ENCODE peak calls at places on chromosomes 13 and 19, in four cellular contexts. Y, O, J and F are unnamed samples.

GRCh38 chr19:54420383-54421168 is 5.3 kb downstream of the TTYH1 start:
- DNase-seq in Y (no peak), O (no peak), J (peak; percentile 77), F (peak; percentile 99)

GRCh38 chr13:35855531-35856019 is 275.6 kb downstream of the DCLK1 start:
- DNase-seq in Y (peak; percentile 79), O (peak; percentile 2), J (no peak), F (peak; percentile 35)

GRCh38 chr19:28793391-28794168 is 419.4 kb downstream of the UQCRFS1 start:
- DNase-seq in Y (no peak), O (no peak), J (no peak), F (no peak)

GRCh38 chr13:50323440-50324070 is 308.3 kb downstream of the KCNRG start:
- DNase-seq in Y (peak; percentile 88), O (no peak), J (no peak), F (no peak)

GRCh38 chr13:73596382-73596781 is 537.6 kb downstream of the KLF5 start:
- DNase-seq in Y (no peak), O (no peak), J (no peak), F (no peak)

GRCh38 chr13:27923794-27924528 is 4.2 kb downstream of the PDX1 start:
- DNase-seq in Y (no peak), O (no peak), J (no peak), F (no peak)

GRCh38 chr13:96822900-96823299 is 171.4 kb downstream of the OXGR1 start:
- DNase-seq in Y (peak; percentile 33), O (peak; percentile 80), J (no peak), F (no peak)

GRCh38 chr19:13149628-13150186 is 468 bp downstream of the STX10 start:
- DNase-seq in Y (no peak), O (peak; percentile 85), J (no peak), F (no peak)

GRCh38 chr13:39266426-39266825 is 228.2 kb downstream of the NHLRC3 start:
- DNase-seq in Y (no peak), O (no peak), J (no peak), F (no peak)

GRCh38 chr13:79119578-79120107 is 286.4 kb downstream of the RBM26 start:
- DNase-seq in Y (no peak), O (no peak), J (no peak), F (no peak)

GRCh38 chr19:57642396-57643046 is 9.6 kb downstream of the ZNF211 start:
- DNase-seq in Y (no peak), O (no peak), J (no peak), F (no peak)

GRCh38 chr19:33177417-33177976 is 16.6 kb upstream of the LRP3 start:
- DNase-seq in Y (no peak), O (peak; percentile 76), J (no peak), F (peak; percentile 81)

GRCh38 chr13:112752211-112752610 is 62.4 kb downstream of the ATP11A start:
- DNase-seq in Y (no peak), O (no peak), J (no peak), F (no peak)

GRCh38 chr13:73198888-73199497 is 140.2 kb downstream of the KLF5 start:
- DNase-seq in Y (no peak), O (no peak), J (no peak), F (no peak)

GRCh38 chr13:43126420-43126819 is 103.0 kb downstream of the DNAJC15 start:
- DNase-seq in Y (no peak), O (no peak), J (no peak), F (no peak)

GRCh38 chr13:21203132-21203531 is 26.7 kb downstream of the MRPL57 start:
- DNase-seq in Y (no peak), O (peak; percentile 21), J (no peak), F (no peak)

GRCh38 chr13:89066868-89067466 is 1395.8 kb downstream of the SLITRK5 start:
- DNase-seq in Y (peak; percentile 56), O (no peak), J (no peak), F (no peak)

GRCh38 chr19:14434543-14435319 is 1.6 kb downstream of the PKN1 start:
- DNase-seq in Y (peak; percentile 98), O (peak; percentile 82), J (no peak), F (no peak)